ENCODE peak calls at places on chromosomes 2 and 18, in eight cellular contexts. B is transverse colon, K is aorta, I is esophagus muscularis mucosa, N is fibroblast of lung, A is adipocyte, Q is upper lobe of right lung, U is HCT116. P is an unnamed sample. For H3K4me1, the result is how much of the 10 kb centered on the place peaks cover.

GRCh38 chr2:193963472-193964119 is 1693.4 kb upstream of the SLC39A10 start:
- DNase-seq in B (no peak), I (no peak), N (peak), A (peak), U (peak), K (no peak), Q (no peak), P (peak)

GRCh38 chr2:162063899-162064298 is 10.1 kb downstream of the DPP4 start:
- DNase-seq in B (no peak), Q (no peak), K (no peak), I (peak), U (no peak), N (no peak), A (no peak), P (no peak)

GRCh38 chr2:226124548-226125011 is 675.0 kb downstream of the IRS1 start:
- DNase-seq in Q (no peak), N (peak), I (no peak), K (no peak), B (no peak), A (peak), U (peak), P (peak)

GRCh38 chr18:36539674-36540073 is 242.2 kb downstream of the FHOD3 start:
- DNase-seq in A (peak), K (no peak), I (peak), B (no peak), N (no peak), U (no peak), Q (no peak), P (no peak)

GRCh38 chr2:1162768-1163584 is 212.3 kb downstream of the SNTG2 start:
- DNase-seq in Q (no peak), I (peak), U (no peak), B (no peak), K (no peak), A (no peak), N (no peak), P (no peak)

GRCh38 chr2:240213226-240213475 is 72.7 kb upstream of the OTOS start:
- DNase-seq in N (no peak), A (no peak), K (no peak), B (no peak), Q (peak), I (no peak), U (no peak), P (no peak)

GRCh38 chr2:180732337-180732736 is 248.1 kb upstream of the UBE2E3 start:
- DNase-seq in N (no peak), I (no peak), A (no peak), B (no peak), U (no peak), K (no peak), Q (no peak), P (no peak)

GRCh38 chr2:189608799-189609422 is 28.3 kb upstream of the SLC40A1 start:
- DNase-seq in A (peak), Q (no peak), B (no peak), N (peak), U (no peak), I (no peak), K (no peak), P (peak)

GRCh38 chr2:20221169-20221938 is 3.6 kb downstream of the SDC1 start:
- DNase-seq in B (no peak), A (peak), N (peak), Q (peak), U (no peak), K (no peak), I (no peak), P (peak)

GRCh38 chr2:122139739-122140138 is 384.3 kb downstream of the TSN start:
- DNase-seq in I (no peak), N (no peak), A (no peak), Q (no peak), B (no peak), K (no peak), U (no peak), P (no peak)

GRCh38 chr2:239596792-239597191 is 196.0 kb upstream of the HDAC4 start:
- DNase-seq in N (no peak), U (no peak), B (no peak), K (no peak), I (no peak), A (no peak), Q (peak), P (no peak)

GRCh38 chr2:120802161-120802560 is 66.5 kb downstream of the GLI2 start:
- DNase-seq in B (no peak), A (no peak), N (peak), U (no peak), Q (no peak), K (peak), I (no peak), P (peak)

GRCh38 chr2:181421131-181421458 is 36.1 kb upstream of the ITGA4 start:
- DNase-seq in N (no peak), I (no peak), B (no peak), K (no peak), Q (no peak), A (no peak), U (no peak), P (no peak)

GRCh38 chr18:26453370-26454030 is 94.9 kb downstream of the KCTD1 start:
- DNase-seq in N (no peak), K (no peak), B (no peak), I (peak), Q (no peak), A (no peak), U (no peak), P (no peak)

GRCh38 chr2:226977775-226978190 is 141.9 kb downstream of the RHBDD1 start:
- DNase-seq in U (no peak), Q (no peak), K (no peak), I (no peak), N (peak), A (peak), B (no peak), P (peak)

GRCh38 chr18:23924813-23925212 is 89.7 kb upstream of the TTC39C start:
- DNase-seq in I (no peak), N (peak), K (peak), U (no peak), B (no peak), Q (no peak), A (peak), P (peak)

GRCh38 chr2:100412866-100413265 is 4.6 kb downstream of the CHST10 start:
- DNase-seq in B (no peak), N (no peak), Q (no peak), K (no peak), U (no peak), I (peak), A (no peak), P (no peak)

GRCh38 chr2:127045792-127046501 is 61.0 kb downstream of the BIN1 start:
- DNase-seq in N (no peak), K (peak), A (no peak), U (no peak), Q (no peak), I (no peak), B (no peak), P (no peak)

GRCh38 chr2:3489449-3490115 is 29.7 kb downstream of the ADI1 start:
- DNase-seq in Q (peak), B (no peak), K (no peak), N (no peak), A (no peak), U (no peak), I (no peak), P (no peak)

GRCh38 chr2:156124458-156124857 is 208.1 kb downstream of the NR4A2 start:
- DNase-seq in Q (no peak), B (no peak), K (no peak), I (no peak), U (no peak), A (no peak), N (no peak), P (no peak)

GRCh38 chr2:241947401-241947800 is 77.9 kb downstream of the RTP5 start:
- DNase-seq in N (no peak), Q (no peak), I (no peak), B (no peak), U (no peak), K (no peak), A (no peak), P (no peak)

GRCh38 chr2:207283356-207283755 is 117.6 kb upstream of the KLF7 start:
- DNase-seq in N (no peak), A (peak), Q (peak), U (no peak), I (no peak), B (no peak), K (peak), P (no peak)

GRCh38 chr2:218781691-218782528 is at the start of gene CYP27A1:
- DNase-seq in K (peak), N (peak), U (no peak), B (peak), Q (peak), I (no peak), A (peak), P (no peak)

GRCh38 chr2:218780026-218780425 is 1.9 kb upstream of the CYP27A1 start:
- DNase-seq in K (no peak), N (no peak), I (no peak), Q (no peak), B (no peak), U (no peak), A (no peak), P (no peak)

GRCh38 chr2:218783612-218784169 is 1.7 kb downstream of the CYP27A1 start:
- DNase-seq in A (no peak), Q (peak), K (peak), U (no peak), N (no peak), I (no peak), B (no peak), P (no peak)

GRCh38 chr2:218780851-218781690 is 876 bp upstream of the CYP27A1 start:
- DNase-seq in I (no peak), Q (peak), A (peak), N (peak), U (no peak), K (no peak), B (no peak), P (no peak)

DNA sequence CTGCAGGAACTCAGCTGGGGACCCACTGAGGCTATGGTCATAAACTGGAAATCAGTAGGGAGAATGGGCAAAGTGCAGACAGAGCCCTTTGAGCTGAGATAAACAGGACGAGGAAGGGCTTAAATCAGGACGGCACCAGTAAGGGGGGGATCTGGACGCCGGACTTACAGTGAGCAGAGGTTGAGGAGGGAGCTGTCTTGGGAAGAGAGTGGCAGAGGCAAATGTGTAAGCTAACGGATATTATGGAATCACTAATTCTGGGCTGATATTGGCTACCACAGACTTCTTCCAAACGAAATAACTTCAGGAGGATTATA is 540 bp downstream of the CYP27A1 start:
- DNase-seq in N (peak), A (peak), K (no peak), I (no peak), B (peak), Q (no peak), U (no peak), P (no peak)
- H3K4me1 ChIP-seq in N (under half), A (under half), K (under half), I (under half), B (under half), Q (under half), U (under half), P (under half)

DNA sequence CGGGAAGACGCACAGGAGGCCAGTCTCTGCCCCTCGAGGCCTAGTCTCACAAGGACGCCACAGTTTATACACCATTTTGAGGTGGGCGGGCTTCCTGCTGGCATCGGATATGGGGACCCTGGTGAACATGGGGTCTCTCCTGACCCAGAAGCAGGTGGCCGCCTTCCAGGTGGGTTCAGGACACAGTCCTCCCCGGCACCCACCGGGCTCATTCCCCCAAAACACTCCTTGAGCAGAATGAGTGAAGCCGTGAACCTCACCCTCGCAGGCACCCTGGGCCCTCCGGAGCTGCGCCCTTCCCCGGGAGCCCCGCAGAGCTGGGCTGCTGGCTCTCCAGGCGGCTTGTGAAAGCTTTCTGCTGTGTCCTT is 6.5 kb downstream of the NFATC1 start:
- DNase-seq in U (no peak), N (no peak), I (no peak), A (no peak), B (no peak), K (peak), Q (no peak), P (no peak)
- H3K4me1 ChIP-seq in U (under half), N (under half), I (half or more), A (under half), B (under half), K (under half), Q (half or more), P (under half)

DNA sequence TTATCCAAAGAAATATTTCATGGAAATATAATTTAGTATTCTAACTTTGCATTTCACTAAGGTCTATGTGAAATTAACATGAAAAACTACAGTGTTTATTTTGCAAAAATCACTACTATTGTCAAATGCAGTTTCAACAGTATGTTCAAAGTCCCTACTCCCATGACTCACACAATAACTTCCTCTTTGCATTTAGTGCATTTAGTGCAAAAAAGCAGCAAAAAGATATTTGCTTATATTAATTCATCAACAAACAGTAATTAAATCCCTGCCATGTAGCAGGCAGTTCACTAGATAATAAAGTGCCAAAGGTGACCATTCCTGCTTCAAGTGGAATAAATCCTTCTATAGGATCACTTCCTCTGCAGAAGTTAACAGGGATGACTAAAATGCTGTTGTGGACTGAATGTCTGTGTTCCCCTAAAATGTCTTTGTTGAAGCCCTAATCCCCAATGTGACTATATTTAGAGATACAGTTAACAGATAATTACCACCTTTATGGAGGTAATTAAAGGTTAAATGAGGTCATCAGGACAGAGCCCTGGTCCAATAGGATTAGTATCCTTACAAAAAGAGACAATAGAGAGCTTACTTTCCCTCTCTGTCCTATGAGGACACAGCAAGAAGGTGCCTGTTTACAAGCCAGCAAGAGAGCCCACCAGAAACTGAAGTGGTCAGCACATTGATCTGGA is 61.7 kb downstream of the STK39 start:
- DNase-seq in B (no peak), N (no peak), I (no peak), U (no peak), K (no peak), Q (no peak), A (no peak), P (no peak)
- H3K4me1 ChIP-seq in B (under half), N (under half), I (half or more), U (half or more), K (under half), Q (under half), A (under half), P (under half)

DNA sequence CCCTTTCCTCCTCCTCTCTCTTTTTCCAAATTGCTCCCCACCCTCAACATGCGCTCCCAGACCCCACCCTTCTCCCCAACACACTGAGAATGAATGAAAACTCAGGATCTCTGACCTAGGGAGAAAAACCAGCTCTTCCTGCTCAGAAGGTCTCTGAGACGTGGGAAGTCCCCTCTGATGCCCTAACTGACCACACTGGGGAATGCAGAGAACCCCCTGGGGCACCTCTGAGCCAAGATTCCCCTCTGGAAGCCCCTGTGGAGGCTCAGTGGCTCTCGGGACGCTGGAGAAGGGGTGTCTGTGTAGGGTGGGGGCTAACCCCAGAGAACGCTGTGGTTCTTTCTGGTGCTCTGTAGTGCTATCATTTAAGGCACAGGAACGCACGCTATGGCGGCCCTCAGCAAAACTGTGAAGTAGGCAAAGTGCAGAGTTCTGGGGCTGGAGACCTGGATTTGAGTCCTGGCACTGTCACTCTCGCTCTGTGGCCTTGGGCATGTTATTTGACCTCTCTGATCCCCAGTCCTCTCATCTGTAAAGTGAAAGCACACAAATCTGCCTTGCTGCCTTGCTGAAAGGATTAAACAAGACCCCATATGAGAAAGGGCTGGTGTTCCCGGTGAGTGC is 17.1 kb downstream of the ATOH8 start:
- DNase-seq in Q (no peak), B (no peak), N (no peak), K (no peak), I (no peak), A (no peak), U (no peak), P (no peak)
- H3K4me1 ChIP-seq in Q (half or more), B (half or more), N (under half), K (under half), I (half or more), A (half or more), U (half or more), P (half or more)

GRCh38 chr2:237057107-237057506 is 28.6 kb upstream of the COPS8 start:
- DNase-seq in A (no peak), K (no peak), Q (no peak), I (no peak), B (no peak), U (no peak), N (no peak), P (no peak)
- H3K4me1 ChIP-seq in A (under half), K (under half), Q (under half), I (under half), B (under half), U (under half), N (under half), P (under half)

GRCh38 chr2:235861383-235861782 is 306.8 kb downstream of the GBX2 start:
- DNase-seq in Q (no peak), N (no peak), I (no peak), K (no peak), B (no peak), A (no peak), U (no peak), P (no peak)
- H3K4me1 ChIP-seq in Q (under half), N (under half), I (under half), K (under half), B (under half), A (under half), U (under half), P (under half)

DNA sequence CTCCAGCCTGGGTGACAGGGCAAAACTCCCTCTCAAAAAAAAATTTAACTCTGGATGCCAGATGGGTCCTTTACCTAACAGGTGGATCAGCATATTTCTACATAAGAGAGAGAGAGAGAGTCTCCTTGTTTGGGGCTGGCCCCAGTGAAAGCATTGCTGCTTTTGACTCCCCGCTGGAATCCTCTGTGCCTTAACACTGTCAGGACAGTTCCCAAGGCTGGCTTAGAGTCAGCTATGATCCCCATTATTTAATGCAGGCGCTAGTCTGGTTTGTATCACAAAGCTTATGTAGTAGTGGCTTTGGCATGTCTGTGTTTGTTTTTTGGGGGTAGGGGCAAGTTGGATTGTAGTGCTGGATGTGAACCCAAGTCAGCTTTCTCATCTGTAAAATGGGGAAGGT is 9.4 kb downstream of the INPP4A start:
- DNase-seq in B (no peak), U (no peak), A (no peak), N (no peak), K (no peak), Q (no peak), I (peak), P (no peak)
- H3K4me1 ChIP-seq in B (under half), U (under half), A (under half), N (under half), K (under half), Q (under half), I (half or more), P (under half)

DNA sequence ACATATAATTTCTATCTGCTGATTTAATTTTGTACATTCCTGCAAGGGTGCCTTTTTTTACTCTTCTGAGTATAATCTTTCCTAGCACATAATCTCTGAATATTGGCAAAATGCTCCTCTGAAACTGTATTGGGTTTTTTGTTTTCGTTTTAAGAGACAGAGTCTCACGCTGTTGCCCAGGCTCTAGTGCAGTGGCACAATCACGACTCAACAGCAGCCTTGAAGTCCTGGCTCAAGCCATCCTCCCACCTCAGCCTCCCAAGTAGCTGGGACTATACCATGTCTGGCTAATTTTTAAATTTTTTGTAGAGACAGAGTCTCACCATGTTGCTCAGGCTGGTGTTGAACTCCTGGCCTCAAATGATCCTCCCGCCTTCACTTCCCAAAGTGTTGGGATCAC is 104.9 kb downstream of the SPTBN1 start:
- DNase-seq in B (no peak), N (no peak), A (peak), U (no peak), Q (no peak), I (no peak), K (no peak), P (no peak)
- H3K4me1 ChIP-seq in B (under half), N (under half), A (under half), U (under half), Q (half or more), I (half or more), K (under half), P (under half)

DNA sequence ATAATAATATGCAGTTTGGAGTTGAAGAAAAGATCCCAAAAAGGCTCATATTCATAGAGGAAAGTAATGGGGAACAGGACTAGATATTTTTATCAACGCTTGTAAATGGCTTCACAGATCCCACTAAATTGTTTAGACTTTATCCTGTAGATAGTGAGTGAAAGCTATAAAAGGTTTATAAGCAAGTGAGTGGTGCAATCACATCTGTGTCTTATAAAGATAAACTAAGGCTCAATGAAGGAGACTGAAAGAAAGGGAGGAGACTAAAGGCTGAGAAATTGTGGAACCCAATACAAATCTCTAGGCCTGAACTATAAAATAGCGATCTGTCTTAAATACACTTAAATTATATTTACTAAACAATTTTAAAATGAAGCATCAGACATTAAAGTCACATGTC is 7.7 kb downstream of the SP3 start:
- DNase-seq in N (peak), U (no peak), A (peak), Q (no peak), K (no peak), B (no peak), I (no peak), P (no peak)
- H3K4me1 ChIP-seq in N (under half), U (under half), A (half or more), Q (half or more), K (under half), B (under half), I (half or more), P (under half)

P was measured in astrocyte.